ENCODE peak calls at places on chromosome 14, in six cellular contexts. T is NCI-H82, R is frontal cortex, J is psoas muscle, U is iris pigment epithelial cell, H is NB4. O is an unnamed sample.

GRCh38 chr14:75540479-75540851 is 18.2 kb downstream of the BATF start:
- DNase-seq in T (no peak), R (no peak), J (no peak), U (no peak), H (no peak), O (no peak)

GRCh38 chr14:73467377-73467776 is 9.0 kb upstream of the NUMB start:
- DNase-seq in T (no peak), R (no peak), J (no peak), U (peak), H (peak), O (no peak)

GRCh38 chr14:38065101-38065762 is 142.5 kb upstream of the SSTR1 start:
- DNase-seq in T (no peak), R (no peak), J (no peak), U (no peak), H (no peak), O (no peak)

GRCh38 chr14:68266998-68267397 is 447.4 kb downstream of the RAD51B start:
- DNase-seq in T (no peak), R (no peak), J (no peak), U (no peak), H (no peak), O (no peak)

GRCh38 chr14:104979758-104980591 is 1.8 kb upstream of the AHNAK2 start:
- DNase-seq in T (no peak), R (no peak), J (peak), U (peak), H (no peak), O (peak)

GRCh38 chr14:104386281-104386841 is 193.2 kb upstream of the C14orf180 start:
- DNase-seq in T (no peak), R (no peak), J (no peak), U (no peak), H (no peak), O (no peak)

GRCh38 chr14:46401066-46401465 is 250.5 kb downstream of the RPL10L start:
- DNase-seq in T (no peak), R (no peak), J (no peak), U (no peak), H (no peak), O (peak)

GRCh38 chr14:70685480-70686197 is 43.9 kb downstream of the TTC9 start:
- DNase-seq in T (peak), R (no peak), J (no peak), U (peak), H (no peak), O (no peak)

GRCh38 chr14:36826614-36827013 is 165.0 kb downstream of the PAX9 start:
- DNase-seq in T (no peak), R (no peak), J (no peak), U (no peak), H (no peak), O (peak)

GRCh38 chr14:41972531-41972930 is 365.9 kb downstream of the LRFN5 start:
- DNase-seq in T (no peak), R (no peak), J (no peak), U (no peak), H (no peak), O (no peak)

GRCh38 chr14:36773136-36773540 is 111.5 kb downstream of the PAX9 start:
- DNase-seq in T (peak), R (peak), J (no peak), U (peak), H (peak), O (peak)

GRCh38 chr14:55313480-55313879 is 42.3 kb downstream of the FBXO34 start:
- DNase-seq in T (peak), R (no peak), J (no peak), U (no peak), H (no peak), O (no peak)

GRCh38 chr14:95535226-95536021 is 574 bp downstream of the GLRX5 start:
- DNase-seq in T (peak), R (no peak), J (peak), U (no peak), H (peak), O (peak)

GRCh38 chr14:64040044-64040443 is 187.2 kb downstream of the SYNE2 start:
- DNase-seq in T (no peak), R (no peak), J (no peak), U (peak), H (no peak), O (no peak)

O was measured in DMS53.